ENCODE peak calls at places on chromosome 14, in ten cellular contexts. N is A549, Z is HepG2, O is GM12878, Q is ovary, F is tibial nerve, G is stomach, Y is H1, P is esophagus muscularis mucosa, U is SK-N-SH. J is an unnamed sample.

GRCh38 chr14:53011053-53011462 is 60.2 kb upstream of the FERMT2 start:
- DNase-seq in N (peak; percentile 61), Z (peak; percentile 53), O (no peak), Q (peak; percentile 80), F (peak; percentile 82), G (peak; percentile 41), Y (peak; percentile 29), P (peak; percentile 95), U (no peak), J (no peak)

GRCh38 chr14:61355892-61356325 is 34.5 kb downstream of the PRKCH start:
- DNase-seq in N (peak; percentile 34), Z (peak; percentile 1), O (no peak), Q (no peak), F (no peak), G (no peak), Y (peak; percentile 54), P (no peak), U (no peak), J (no peak)

GRCh38 chr14:39265741-39266588 is 32.2 kb downstream of the MIA2 start:
- DNase-seq in N (no peak), Z (no peak), O (no peak), Q (no peak), F (peak; percentile 41), G (no peak), Y (no peak), P (no peak), U (no peak), J (no peak)

GRCh38 chr14:34387974-34388533 is 74.0 kb downstream of the SPTSSA start:
- DNase-seq in N (no peak), Z (no peak), O (no peak), Q (no peak), F (no peak), G (no peak), Y (no peak), P (no peak), U (no peak), J (no peak)

GRCh38 chr14:99158150-99158549 is 113.8 kb downstream of the BCL11B start:
- DNase-seq in N (no peak), Z (no peak), O (no peak), Q (no peak), F (no peak), G (no peak), Y (no peak), P (no peak), U (no peak), J (no peak)

GRCh38 chr14:54312166-54312801 is 84.5 kb upstream of the CDKN3 start:
- DNase-seq in N (peak; percentile 24), Z (no peak), O (no peak), Q (no peak), F (no peak), G (no peak), Y (no peak), P (no peak), U (no peak), J (no peak)

GRCh38 chr14:98689936-98690335 is 582.1 kb downstream of the BCL11B start:
- DNase-seq in N (no peak), Z (no peak), O (no peak), Q (no peak), F (no peak), G (no peak), Y (no peak), P (peak; percentile 80), U (no peak), J (no peak)

GRCh38 chr14:69153848-69154208 is 909 bp upstream of the DCAF5 start:
- DNase-seq in N (no peak), Z (peak; percentile 9), O (no peak), Q (peak; percentile 36), F (peak; percentile 19), G (no peak), Y (no peak), P (no peak), U (peak; percentile 36), J (no peak)

GRCh38 chr14:47259796-47260195 is 415.6 kb downstream of the MDGA2 start:
- DNase-seq in N (no peak), Z (no peak), O (no peak), Q (no peak), F (no peak), G (no peak), Y (no peak), P (no peak), U (no peak), J (no peak)

GRCh38 chr14:29039171-29039570 is 272.6 kb downstream of the FOXG1 start:
- DNase-seq in N (no peak), Z (no peak), O (no peak), Q (no peak), F (no peak), G (no peak), Y (no peak), P (no peak), U (no peak), J (no peak)

GRCh38 chr14:41607119-41607785 is 576 bp downstream of the LRFN5 start:
- DNase-seq in N (no peak), Z (no peak), O (no peak), Q (no peak), F (no peak), G (no peak), Y (no peak), P (no peak), U (no peak), J (no peak)

GRCh38 chr14:33026850-33027420 is 88.3 kb downstream of the NPAS3 start:
- DNase-seq in N (no peak), Z (no peak), O (no peak), Q (peak; percentile 23), F (no peak), G (no peak), Y (no peak), P (no peak), U (no peak), J (no peak)

GRCh38 chr14:43789458-43789857 is 717.6 kb downstream of the FSCB start:
- DNase-seq in N (no peak), Z (no peak), O (no peak), Q (no peak), F (no peak), G (no peak), Y (no peak), P (no peak), U (no peak), J (no peak)

GRCh38 chr14:59845245-59845644 is 25.3 kb downstream of the RTN1 start:
- DNase-seq in N (no peak), Z (no peak), O (no peak), Q (no peak), F (no peak), G (no peak), Y (no peak), P (no peak), U (no peak), J (no peak)

GRCh38 chr14:52079239-52079956 is 10.5 kb upstream of the NID2 start:
- DNase-seq in N (no peak), Z (peak; percentile 71), O (no peak), Q (no peak), F (no peak), G (no peak), Y (no peak), P (peak; percentile 66), U (no peak), J (no peak)

DNA sequence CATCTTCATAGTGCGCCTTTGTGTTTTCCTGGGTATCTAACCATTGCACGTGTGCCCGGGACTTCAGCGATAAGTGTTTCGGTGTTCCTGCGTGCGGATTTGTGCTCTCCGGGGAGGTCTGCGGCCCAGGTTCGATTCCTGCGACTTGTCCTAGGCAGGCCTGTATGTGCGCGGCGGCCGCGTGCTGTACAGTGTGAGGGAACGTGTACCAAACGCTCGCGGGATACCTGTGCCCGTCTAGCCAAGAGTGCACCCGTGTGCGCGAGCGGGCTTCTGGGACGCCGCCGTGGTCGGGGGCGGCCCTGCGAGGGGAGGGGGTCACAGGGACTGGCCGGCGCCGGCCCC is 253 bp upstream of the DLK1 start:
- DNase-seq in N (no peak), Z (no peak), O (no peak), Q (no peak), F (no peak), G (no peak), Y (no peak), P (no peak), U (no peak), J (no peak)
- H3K4me3 ChIP-seq in N (no peak overlapping the region), Z (peak overlapping the region; percentile 77), O (no peak overlapping the region), Q (no peak overlapping the region), F (no peak overlapping the region), G (no peak overlapping the region), Y (no peak overlapping the region), P (no peak overlapping the region), U (no peak overlapping the region), J (no peak overlapping the region)

DNA sequence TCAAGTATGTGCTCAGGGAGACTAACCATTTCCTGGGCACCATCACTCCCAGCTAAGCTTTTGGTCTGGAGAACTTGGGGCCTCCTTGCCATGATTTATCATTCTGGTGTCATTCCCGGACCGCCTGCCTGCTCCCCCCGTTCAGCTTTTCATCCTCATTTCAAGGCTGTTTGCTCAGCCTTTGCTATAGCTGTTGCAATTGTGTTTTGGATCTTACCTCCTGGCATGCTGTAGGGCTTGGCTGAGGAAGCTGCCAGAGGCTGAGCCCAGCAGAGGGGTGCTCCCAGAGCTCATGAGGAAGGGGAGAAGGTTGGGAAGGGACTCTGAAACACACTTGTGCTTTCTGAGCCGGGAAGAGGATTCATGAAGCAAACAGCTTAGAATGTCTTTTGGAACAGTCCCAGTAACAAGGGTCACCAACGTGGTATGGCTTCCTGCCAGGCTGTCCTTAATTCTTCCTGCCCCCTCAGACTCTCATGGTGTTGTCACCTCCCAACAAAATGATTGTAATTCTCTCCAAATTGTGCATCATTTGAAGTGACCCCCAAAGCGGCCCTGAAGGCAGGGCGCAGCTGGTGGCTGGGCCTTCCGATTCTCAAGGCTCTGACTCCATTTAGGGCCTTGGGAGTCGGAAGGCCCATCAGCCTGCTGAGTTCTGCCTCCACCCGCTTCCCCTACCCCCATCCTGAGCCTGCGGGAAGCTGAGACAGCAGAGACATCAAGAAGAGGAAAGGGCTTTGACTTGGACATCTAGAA is 111.9 kb upstream of the ARHGAP5 start:
- DNase-seq in N (no peak), Z (no peak), O (no peak), Q (peak; percentile 38), F (no peak), G (no peak), Y (no peak), P (peak; percentile 62), U (no peak), J (no peak)
- TF ChIP-seq CTCF in N (no peak), Z (no peak), O (no peak), Q (no peak), F (no peak), G (no peak), Y (no peak), P (no peak), U (no peak), J (no peak)

GRCh38 chr14:20630340-20631022 is 11.0 kb downstream of the OR6S1 start:
- DNase-seq in N (peak; percentile 49), Z (peak; percentile 81), O (no peak), Q (peak; percentile 44), F (no peak), G (no peak), Y (no peak), P (no peak), U (no peak), J (no peak)
- TF ChIP-seq EP300 in N (no peak), Z (no peak), O (no peak), Q (no peak), F (no peak), G (no peak), Y (no peak), P (no peak), U (no peak), J (no peak)

DNA sequence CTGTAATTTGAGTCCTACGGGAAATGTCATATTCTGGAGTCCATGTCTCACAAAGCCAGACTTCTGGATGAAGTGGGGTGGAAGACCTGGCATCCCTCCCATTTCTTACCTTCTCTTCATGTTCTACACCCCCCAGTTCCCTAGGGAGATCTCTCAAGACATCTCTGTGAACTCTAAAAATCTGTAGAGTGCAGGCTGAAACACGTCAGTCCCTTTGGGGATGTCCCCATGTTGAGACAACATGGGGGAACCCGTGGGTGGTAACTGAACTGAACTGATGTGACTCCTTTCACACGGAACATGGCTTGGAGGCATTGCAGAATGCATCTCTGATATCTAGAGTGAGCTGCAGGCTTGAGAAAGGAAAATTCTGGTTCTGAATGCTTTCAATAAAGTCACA is 15.2 kb downstream of the SERPINA12 start:
- DNase-seq in N (no peak), Z (no peak), O (no peak), Q (no peak), F (no peak), G (no peak), Y (no peak), P (no peak), U (no peak), J (no peak)
- H3K4me3 ChIP-seq in N (no peak overlapping the region), Z (no peak overlapping the region), O (no peak overlapping the region), Q (no peak overlapping the region), F (no peak overlapping the region), G (no peak overlapping the region), Y (no peak overlapping the region), P (no peak overlapping the region), U (no peak overlapping the region), J (no peak overlapping the region)

J was measured in upper lobe of left lung.